ENCODE peak calls at places on chromosome 4, in seven cellular contexts. One of them, this sample, is unnamed.

GRCh38 chr4:2412534-2412884 is 5.9 kb downstream of the ZFYVE28 start:
- DNase-seq in LHCN-M2: no peak
- DNase-seq in progenitor cell of endocrine pancreas: no peak
- DNase-seq in T-helper 1 cell: peak
- DNase-seq in stimulated activated CD8-positive, alpha-beta memory T cell treated with anti-CD3 and anti-CD28 coated beads, Interleukin-4, amount 100 ng/mL, for 1 hour: no peak
- DNase-seq in activated T-helper 1 cell treated with Interleukin-2 at 50 U/mL for 16 hours: peak
- DNase-seq in H4: peak
- DNase-seq in this sample: no peak

GRCh38 chr4:183806341-183806740 is 98.8 kb upstream of the STOX2 start:
- DNase-seq in H4: no peak
- DNase-seq in progenitor cell of endocrine pancreas: no peak
- DNase-seq in stimulated activated CD8-positive, alpha-beta memory T cell treated with anti-CD3 and anti-CD28 coated beads, Interleukin-4, amount 100 ng/mL, for 1 hour: no peak
- DNase-seq in activated T-helper 1 cell treated with Interleukin-2 at 50 U/mL for 16 hours: no peak
- DNase-seq in T-helper 1 cell: no peak
- DNase-seq in LHCN-M2: no peak
- DNase-seq in this sample: no peak

GRCh38 chr4:6343950-6344408 is 74.3 kb downstream of the WFS1 start:
- DNase-seq in LHCN-M2: peak
- DNase-seq in progenitor cell of endocrine pancreas: no peak
- DNase-seq in activated T-helper 1 cell treated with Interleukin-2 at 50 U/mL for 16 hours: no peak
- DNase-seq in stimulated activated CD8-positive, alpha-beta memory T cell treated with anti-CD3 and anti-CD28 coated beads, Interleukin-4, amount 100 ng/mL, for 1 hour: no peak
- DNase-seq in H4: peak
- DNase-seq in T-helper 1 cell: no peak
- DNase-seq in this sample: peak

GRCh38 chr4:126856906-126857305 is 775.9 kb upstream of the INTU start:
- DNase-seq in T-helper 1 cell: no peak
- DNase-seq in activated T-helper 1 cell treated with Interleukin-2 at 50 U/mL for 16 hours: no peak
- DNase-seq in progenitor cell of endocrine pancreas: no peak
- DNase-seq in LHCN-M2: peak
- DNase-seq in H4: no peak
- DNase-seq in stimulated activated CD8-positive, alpha-beta memory T cell treated with anti-CD3 and anti-CD28 coated beads, Interleukin-4, amount 100 ng/mL, for 1 hour: no peak
- DNase-seq in this sample: no peak

GRCh38 chr4:170243662-170244288 is 154.0 kb upstream of the AADAT start:
- DNase-seq in stimulated activated CD8-positive, alpha-beta memory T cell treated with anti-CD3 and anti-CD28 coated beads, Interleukin-4, amount 100 ng/mL, for 1 hour: no peak
- DNase-seq in LHCN-M2: no peak
- DNase-seq in activated T-helper 1 cell treated with Interleukin-2 at 50 U/mL for 16 hours: no peak
- DNase-seq in progenitor cell of endocrine pancreas: no peak
- DNase-seq in T-helper 1 cell: no peak
- DNase-seq in H4: no peak
- DNase-seq in this sample: no peak

GRCh38 chr4:121077496-121077895 is 5.2 kb upstream of the NDNF start:
- DNase-seq in H4: no peak
- DNase-seq in T-helper 1 cell: no peak
- DNase-seq in activated T-helper 1 cell treated with Interleukin-2 at 50 U/mL for 16 hours: no peak
- DNase-seq in LHCN-M2: no peak
- DNase-seq in progenitor cell of endocrine pancreas: no peak
- DNase-seq in stimulated activated CD8-positive, alpha-beta memory T cell treated with anti-CD3 and anti-CD28 coated beads, Interleukin-4, amount 100 ng/mL, for 1 hour: no peak
- DNase-seq in this sample: no peak

GRCh38 chr4:108433832-108434231 is 186.5 kb upstream of the RPL34 start:
- DNase-seq in T-helper 1 cell: peak
- DNase-seq in H4: peak
- DNase-seq in LHCN-M2: no peak
- DNase-seq in progenitor cell of endocrine pancreas: no peak
- DNase-seq in activated T-helper 1 cell treated with Interleukin-2 at 50 U/mL for 16 hours: no peak
- DNase-seq in stimulated activated CD8-positive, alpha-beta memory T cell treated with anti-CD3 and anti-CD28 coated beads, Interleukin-4, amount 100 ng/mL, for 1 hour: no peak
- DNase-seq in this sample: peak

GRCh38 chr4:107689912-107690587 is 30.0 kb downstream of the PAPSS1 start:
- DNase-seq in LHCN-M2: peak
- DNase-seq in progenitor cell of endocrine pancreas: no peak
- DNase-seq in activated T-helper 1 cell treated with Interleukin-2 at 50 U/mL for 16 hours: no peak
- DNase-seq in H4: peak
- DNase-seq in T-helper 1 cell: no peak
- DNase-seq in stimulated activated CD8-positive, alpha-beta memory T cell treated with anti-CD3 and anti-CD28 coated beads, Interleukin-4, amount 100 ng/mL, for 1 hour: no peak
- DNase-seq in this sample: peak

GRCh38 chr4:111945014-111945413 is 200.2 kb upstream of the FAM241A start:
- DNase-seq in stimulated activated CD8-positive, alpha-beta memory T cell treated with anti-CD3 and anti-CD28 coated beads, Interleukin-4, amount 100 ng/mL, for 1 hour: no peak
- DNase-seq in activated T-helper 1 cell treated with Interleukin-2 at 50 U/mL for 16 hours: no peak
- DNase-seq in H4: no peak
- DNase-seq in LHCN-M2: peak
- DNase-seq in progenitor cell of endocrine pancreas: no peak
- DNase-seq in T-helper 1 cell: no peak
- DNase-seq in this sample: no peak

GRCh38 chr4:138981930-138982390 is 33.6 kb upstream of the NOCT start:
- DNase-seq in H4: peak
- DNase-seq in LHCN-M2: peak
- DNase-seq in T-helper 1 cell: no peak
- DNase-seq in stimulated activated CD8-positive, alpha-beta memory T cell treated with anti-CD3 and anti-CD28 coated beads, Interleukin-4, amount 100 ng/mL, for 1 hour: no peak
- DNase-seq in progenitor cell of endocrine pancreas: no peak
- DNase-seq in activated T-helper 1 cell treated with Interleukin-2 at 50 U/mL for 16 hours: no peak
- DNase-seq in this sample: peak

GRCh38 chr4:169159614-169160013 is 111.1 kb downstream of the SH3RF1 start:
- DNase-seq in stimulated activated CD8-positive, alpha-beta memory T cell treated with anti-CD3 and anti-CD28 coated beads, Interleukin-4, amount 100 ng/mL, for 1 hour: no peak
- DNase-seq in activated T-helper 1 cell treated with Interleukin-2 at 50 U/mL for 16 hours: no peak
- DNase-seq in T-helper 1 cell: no peak
- DNase-seq in LHCN-M2: peak
- DNase-seq in progenitor cell of endocrine pancreas: no peak
- DNase-seq in H4: no peak
- DNase-seq in this sample: peak

GRCh38 chr4:151953286-151953685 is 192.5 kb upstream of the GATB start:
- DNase-seq in LHCN-M2: no peak
- DNase-seq in stimulated activated CD8-positive, alpha-beta memory T cell treated with anti-CD3 and anti-CD28 coated beads, Interleukin-4, amount 100 ng/mL, for 1 hour: no peak
- DNase-seq in progenitor cell of endocrine pancreas: no peak
- DNase-seq in T-helper 1 cell: no peak
- DNase-seq in activated T-helper 1 cell treated with Interleukin-2 at 50 U/mL for 16 hours: no peak
- DNase-seq in H4: no peak
- DNase-seq in this sample: no peak

GRCh38 chr4:89001647-89002518 is 55.1 kb downstream of the FAM13A start:
- DNase-seq in T-helper 1 cell: no peak
- DNase-seq in stimulated activated CD8-positive, alpha-beta memory T cell treated with anti-CD3 and anti-CD28 coated beads, Interleukin-4, amount 100 ng/mL, for 1 hour: no peak
- DNase-seq in activated T-helper 1 cell treated with Interleukin-2 at 50 U/mL for 16 hours: no peak
- DNase-seq in H4: no peak
- DNase-seq in progenitor cell of endocrine pancreas: no peak
- DNase-seq in LHCN-M2: peak
- DNase-seq in this sample: no peak

GRCh38 chr4:21819086-21819485 is 129.5 kb downstream of the KCNIP4 start:
- DNase-seq in stimulated activated CD8-positive, alpha-beta memory T cell treated with anti-CD3 and anti-CD28 coated beads, Interleukin-4, amount 100 ng/mL, for 1 hour: no peak
- DNase-seq in progenitor cell of endocrine pancreas: no peak
- DNase-seq in LHCN-M2: peak
- DNase-seq in H4: no peak
- DNase-seq in activated T-helper 1 cell treated with Interleukin-2 at 50 U/mL for 16 hours: no peak
- DNase-seq in T-helper 1 cell: no peak
- DNase-seq in this sample: peak

GRCh38 chr4:162497564-162498167 is 333.9 kb upstream of the FSTL5 start:
- DNase-seq in activated T-helper 1 cell treated with Interleukin-2 at 50 U/mL for 16 hours: no peak
- DNase-seq in stimulated activated CD8-positive, alpha-beta memory T cell treated with anti-CD3 and anti-CD28 coated beads, Interleukin-4, amount 100 ng/mL, for 1 hour: no peak
- DNase-seq in LHCN-M2: peak
- DNase-seq in progenitor cell of endocrine pancreas: no peak
- DNase-seq in H4: peak
- DNase-seq in T-helper 1 cell: peak
- DNase-seq in this sample: peak

GRCh38 chr4:115219315-115219840 is 106.0 kb upstream of the NDST4 start:
- DNase-seq in H4: no peak
- DNase-seq in progenitor cell of endocrine pancreas: no peak
- DNase-seq in activated T-helper 1 cell treated with Interleukin-2 at 50 U/mL for 16 hours: no peak
- DNase-seq in T-helper 1 cell: no peak
- DNase-seq in stimulated activated CD8-positive, alpha-beta memory T cell treated with anti-CD3 and anti-CD28 coated beads, Interleukin-4, amount 100 ng/mL, for 1 hour: no peak
- DNase-seq in LHCN-M2: no peak
- DNase-seq in this sample: no peak

GRCh38 chr4:105666693-105667092 is 41.8 kb downstream of the INTS12 start:
- DNase-seq in H4: peak
- DNase-seq in T-helper 1 cell: no peak
- DNase-seq in progenitor cell of endocrine pancreas: no peak
- DNase-seq in LHCN-M2: peak
- DNase-seq in activated T-helper 1 cell treated with Interleukin-2 at 50 U/mL for 16 hours: no peak
- DNase-seq in stimulated activated CD8-positive, alpha-beta memory T cell treated with anti-CD3 and anti-CD28 coated beads, Interleukin-4, amount 100 ng/mL, for 1 hour: no peak
- DNase-seq in this sample: peak

GRCh38 chr4:23483320-23483958 is 406.4 kb downstream of the PPARGC1A start:
- DNase-seq in T-helper 1 cell: no peak
- DNase-seq in progenitor cell of endocrine pancreas: no peak
- DNase-seq in stimulated activated CD8-positive, alpha-beta memory T cell treated with anti-CD3 and anti-CD28 coated beads, Interleukin-4, amount 100 ng/mL, for 1 hour: no peak
- DNase-seq in H4: no peak
- DNase-seq in LHCN-M2: no peak
- DNase-seq in activated T-helper 1 cell treated with Interleukin-2 at 50 U/mL for 16 hours: no peak
- DNase-seq in this sample: peak

This sample was measured in fibroblast of the aortic adventitia.